ENCODE peak calls at places on chromosomes 1 and 21, in five cellular contexts. D is left ventricle myocardium inferior; F is natural killer cell; M is activated T-cell treated with anti-CD3 and anti-CD28 coated beads for 1 hour; N is stimulated activated CD8-positive, alpha-beta memory T cell treated with anti-CD3 and anti-CD28 coated beads, Interleukin-4, amount 100 ng/mL, for 4 hours. E is an unnamed sample.

GRCh38 chr1:22636369-22636768 is at the start of gene C1QA:
- DNase-seq in D (peak; percentile 62), F (no peak), M (no peak), N (no peak), E (no peak)

GRCh38 chr1:212566522-212567479 is 41.8 kb upstream of the ATF3 start:
- DNase-seq in D (no peak), F (peak; percentile 52), M (peak; percentile 22), N (no peak), E (peak; percentile 71)

GRCh38 chr1:31734582-31735107 is 29.5 kb downstream of the ADGRB2 start:
- DNase-seq in D (no peak), F (no peak), M (no peak), N (no peak), E (no peak)

GRCh38 chr1:81912383-81912782 is 111.6 kb downstream of the ADGRL2 start:
- DNase-seq in D (no peak), F (no peak), M (no peak), N (no peak), E (no peak)

GRCh38 chr1:195030793-195031192 is 1577.4 kb downstream of the KCNT2 start:
- DNase-seq in D (no peak), F (no peak), M (no peak), N (no peak), E (no peak)

GRCh38 chr1:25031966-25032667 is 102.0 kb upstream of the RUNX3 start:
- DNase-seq in D (peak; percentile 42), F (peak; percentile 45), M (peak; percentile 44), N (no peak), E (no peak)

GRCh38 chr1:114956570-114956969 is 73.1 kb upstream of the TSHB start:
- DNase-seq in D (no peak), F (no peak), M (no peak), N (no peak), E (no peak)

GRCh38 chr1:117573386-117574040 is 32.3 kb upstream of the TENT5C start:
- DNase-seq in D (no peak), F (no peak), M (no peak), N (no peak), E (no peak)

GRCh38 chr1:231357831-231358354 is 19.8 kb downstream of the SPRTN start:
- DNase-seq in D (no peak), F (no peak), M (no peak), N (no peak), E (peak; percentile 54)

GRCh38 chr1:4711191-4711915 is 56.9 kb downstream of the AJAP1 start:
- DNase-seq in D (no peak), F (no peak), M (no peak), N (no peak), E (no peak)

GRCh38 chr1:58255192-58255591 is 291.3 kb downstream of the OMA1 start:
- DNase-seq in D (no peak), F (no peak), M (no peak), N (no peak), E (no peak)

GRCh38 chr1:4787551-4787950 is 133.1 kb downstream of the AJAP1 start:
- DNase-seq in D (no peak), F (no peak), M (no peak), N (no peak), E (no peak)

GRCh38 chr21:35206141-35207125 is 157.3 kb upstream of the RUNX1 start:
- DNase-seq in D (no peak), F (no peak), M (no peak), N (no peak), E (no peak)

GRCh38 chr1:110210604-110211502 is 739 bp downstream of the KCNC4 start:
- DNase-seq in D (peak; percentile 49), F (peak; percentile 42), M (peak; percentile 38), N (no peak), E (no peak)

GRCh38 chr1:197904126-197904787 is 1.8 kb downstream of the C1orf53 start:
- DNase-seq in D (no peak), F (no peak), M (no peak), N (no peak), E (no peak)

GRCh38 chr1:238779676-238780075 is 606.7 kb upstream of the CHRM3 start:
- DNase-seq in D (no peak), F (no peak), M (no peak), N (no peak), E (no peak)

GRCh38 chr1:223738465-223739365 is 26.4 kb downstream of the CAPN2 start:
- DNase-seq in D (no peak), F (no peak), M (no peak), N (no peak), E (no peak)

GRCh38 chr1:85307987-85308836 is 31.8 kb upstream of the BCL10 start:
- DNase-seq in D (peak; percentile 88), F (peak; percentile 36), M (peak; percentile 52), N (peak; percentile 40), E (no peak)

GRCh38 chr1:21909787-21910503 is 27.2 kb downstream of the HSPG2 start:
- DNase-seq in D (peak; percentile 78), F (no peak), M (no peak), N (no peak), E (no peak)

GRCh38 chr1:10813801-10814200 is 17.4 kb upstream of the CASZ1 start:
- DNase-seq in D (no peak), F (no peak), M (no peak), N (no peak), E (no peak)

GRCh38 chr1:240149488-240150094 is 57.9 kb downstream of the FMN2 start:
- DNase-seq in D (no peak), F (no peak), M (no peak), N (no peak), E (no peak)

GRCh38 chr1:26553942-26554682 is 24.6 kb downstream of the RPS6KA1 start:
- DNase-seq in D (no peak), F (no peak), M (no peak), N (no peak), E (no peak)

GRCh38 chr1:112911506-112911905 is 44.5 kb downstream of the SLC16A1 start:
- DNase-seq in D (no peak), F (no peak), M (no peak), N (no peak), E (no peak)

GRCh38 chr1:91891486-91891885 is 5.5 kb upstream of the TGFBR3 start:
- DNase-seq in D (no peak), F (no peak), M (no peak), N (no peak), E (peak; percentile 42)

E was measured in skeletal muscle cell.